ENCODE peak calls at places on chromosome 4, in six cellular contexts. Z is endothelial cell of umbilical vein; V is CD4-positive, CD25-positive, alpha-beta regulatory T cell; S is IMR-90; J is HCT116; O is suprapubic skin. W is an unnamed sample. For H3K9me3 and H3K27me3, the result is how much of the 10 kb centered on the place peaks cover.

GRCh38 chr4:186592961-186593586 is 37.7 kb upstream of the MTNR1A start:
- DNase-seq in Z (no peak), V (no peak), S (no peak), J (no peak), O (no peak), W (no peak)

GRCh38 chr4:89549907-89550306 is 242.3 kb upstream of the GPRIN3 start:
- DNase-seq in Z (peak), V (no peak), S (peak), J (no peak), O (no peak), W (no peak)

GRCh38 chr4:68700152-68700551 is 29.7 kb upstream of the UGT2B15 start:
- DNase-seq in Z (no peak), V (no peak), S (no peak), J (no peak), O (no peak), W (no peak)

GRCh38 chr4:88573286-88573994 is 18.8 kb upstream of the HERC3 start:
- DNase-seq in Z (no peak), V (no peak), S (no peak), J (no peak), O (no peak), W (no peak)

GRCh38 chr4:128517096-128517738 is 229.6 kb upstream of the PGRMC2 start:
- DNase-seq in Z (peak), V (no peak), S (peak), J (no peak), O (no peak), W (no peak)

GRCh38 chr4:82801910-82802521 is 3.4 kb upstream of the SCD5 start:
- DNase-seq in Z (peak), V (no peak), S (peak), J (no peak), O (no peak), W (no peak)

GRCh38 chr4:152273343-152273742 is 262.5 kb downstream of the FBXW7 start:
- DNase-seq in Z (no peak), V (no peak), S (peak), J (no peak), O (no peak), W (no peak)

GRCh38 chr4:86845593-86845992 is 3.6 kb downstream of the SLC10A6 start:
- DNase-seq in Z (peak), V (no peak), S (no peak), J (no peak), O (no peak), W (no peak)

GRCh38 chr4:80153800-80154546 is 43.3 kb upstream of the PRDM8 start:
- DNase-seq in Z (no peak), V (peak), S (peak), J (no peak), O (no peak), W (no peak)

GRCh38 chr4:81207793-81208192 is 7.2 kb downstream of the PRKG2 start:
- DNase-seq in Z (no peak), V (no peak), S (peak), J (no peak), O (no peak), W (no peak)

GRCh38 chr4:58139269-58139668 is 1029.1 kb upstream of the IGFBP7 start:
- DNase-seq in Z (no peak), V (no peak), S (no peak), J (no peak), O (no peak), W (no peak)

GRCh38 chr4:173167793-173168395 is 717 bp upstream of the GALNT7 start:
- DNase-seq in Z (peak), V (peak), S (peak), J (peak), O (peak), W (no peak)

GRCh38 chr4:153176938-153177337 is 27.3 kb upstream of the TRIM2 start:
- DNase-seq in Z (no peak), V (no peak), S (no peak), J (no peak), O (no peak), W (no peak)

GRCh38 chr4:1356181-1356998 is 9.4 kb downstream of the UVSSA start:
- DNase-seq in Z (peak), V (peak), S (peak), J (no peak), O (no peak), W (no peak)

GRCh38 chr4:24971192-24971591 is 58.4 kb upstream of the CCDC149 start:
- DNase-seq in Z (no peak), V (no peak), S (no peak), J (no peak), O (no peak), W (peak)

GRCh38 chr4:74426101-74426500 is 18.8 kb upstream of the AREG start:
- DNase-seq in Z (no peak), V (peak), S (peak), J (no peak), O (no peak), W (no peak)

GRCh38 chr4:144646523-144647094 is 653 bp downstream of the HHIP start:
- DNase-seq in Z (peak), V (peak), S (no peak), J (no peak), O (no peak), W (no peak)

GRCh38 chr4:82710202-82710929 is 88.2 kb downstream of the SCD5 start:
- DNase-seq in Z (peak), V (no peak), S (no peak), J (no peak), O (no peak), W (no peak)

GRCh38 chr4:106585920-106586349 is 217.4 kb upstream of the GIMD1 start:
- DNase-seq in Z (peak), V (no peak), S (no peak), J (no peak), O (no peak), W (no peak)

GRCh38 chr4:72971572-72971971 is 97.9 kb downstream of the COX18 start:
- DNase-seq in Z (peak), V (no peak), S (peak), J (no peak), O (no peak), W (no peak)

GRCh38 chr4:145839151-145839550 is 99.5 kb downstream of the ZNF827 start:
- DNase-seq in Z (no peak), V (no peak), S (peak), J (no peak), O (no peak), W (no peak)

GRCh38 chr4:104429150-104429741 is 65.4 kb downstream of the CXXC4 start:
- DNase-seq in Z (no peak), V (no peak), S (no peak), J (no peak), O (no peak), W (no peak)

GRCh38 chr4:84493092-84493850 is 5.8 kb downstream of the NKX6-1 start:
- DNase-seq in Z (no peak), V (no peak), S (peak), J (no peak), O (no peak), W (no peak)

DNA sequence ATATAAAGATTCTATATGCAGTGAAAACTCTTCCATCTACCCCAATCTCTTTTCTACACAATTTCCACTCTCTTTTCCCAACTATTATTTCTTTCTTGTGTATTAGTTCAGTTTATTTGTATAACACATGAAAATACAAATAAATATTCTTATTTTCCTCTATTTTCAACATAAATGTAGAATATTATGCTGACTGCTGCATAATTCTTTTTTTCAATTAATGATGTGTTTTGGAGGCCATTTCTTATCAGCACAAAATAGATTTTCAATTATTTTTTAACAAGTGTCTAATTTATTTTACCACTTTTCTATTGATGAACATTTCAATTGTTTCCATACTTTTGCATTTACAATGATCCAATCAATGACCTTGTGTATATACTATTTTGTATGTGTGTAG is 557.7 kb upstream of the NR3C2 start:
- DNase-seq in Z (no peak), V (no peak), S (no peak), J (no peak), O (no peak), W (no peak)
- H3K9me3 ChIP-seq in Z (under half), V (under half), S (under half), J (under half), O (under half), W (under half)

GRCh38 chr4:113468165-113469022 is 293.1 kb downstream of the CAMK2D start:
- DNase-seq in Z (peak), V (no peak), S (peak), J (peak), O (peak), W (peak)
- H3K4me3 ChIP-seq in Z (peak), V (no peak), S (peak), J (peak), O (peak), W (peak)

DNA sequence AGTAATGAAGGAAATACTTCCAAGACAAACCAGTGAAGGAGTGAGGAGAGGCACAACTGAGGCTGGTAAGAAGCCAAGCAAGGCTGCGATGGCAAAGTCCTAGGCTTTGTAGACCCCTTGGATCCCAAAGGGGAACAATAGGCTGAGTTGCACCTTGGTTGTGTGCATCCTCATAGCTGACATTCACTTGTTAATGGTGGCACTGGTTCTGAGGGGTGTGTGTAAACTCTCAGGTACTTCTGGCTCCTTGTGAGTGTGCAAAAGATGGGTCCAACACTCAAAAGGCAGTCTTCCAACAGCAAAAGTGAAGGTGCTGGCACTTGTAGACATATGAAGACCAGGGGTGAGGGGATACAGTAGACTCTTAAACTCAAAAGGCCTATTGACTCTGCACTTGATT is 60.5 kb downstream of the CCNG2 start:
- DNase-seq in Z (no peak), V (no peak), S (no peak), J (no peak), O (no peak), W (no peak)
- H3K27me3 ChIP-seq in Z (under half), V (under half), S (under half), J (under half), O (under half), W (under half)

DNA sequence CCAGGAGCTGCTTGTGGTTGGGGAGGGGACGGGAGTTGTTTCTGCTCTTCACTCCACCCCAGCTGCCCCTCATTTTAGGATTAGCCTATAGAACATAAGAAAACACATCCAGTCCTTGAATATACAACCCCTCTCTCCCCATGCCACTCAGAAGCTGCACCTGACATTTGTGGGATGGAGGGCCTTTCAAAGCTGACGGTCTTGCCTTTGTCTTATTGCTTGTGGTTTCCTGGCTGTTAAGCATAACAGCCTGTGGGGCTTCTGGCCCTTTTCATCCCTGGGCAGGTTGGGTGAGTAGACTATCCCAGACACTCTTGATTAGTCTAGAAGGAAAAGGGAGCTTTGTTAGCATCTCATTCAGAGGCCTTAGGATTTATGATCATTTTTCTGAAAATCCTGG is 407.6 kb upstream of the BOD1L1 start:
- DNase-seq in Z (no peak), V (no peak), S (no peak), J (no peak), O (no peak), W (no peak)
- H3K9me3 ChIP-seq in Z (under half), V (under half), S (under half), J (under half), O (under half), W (under half)

GRCh38 chr4:75432683-75433082 is 81.5 kb downstream of the RCHY1 start:
- DNase-seq in Z (peak), V (peak), S (peak), J (peak), O (no peak), W (no peak)

GRCh38 chr4:75429208-75429607 is 85.0 kb downstream of the RCHY1 start:
- DNase-seq in Z (no peak), V (no peak), S (no peak), J (no peak), O (no peak), W (no peak)

GRCh38 chr4:75434105-75434504 is 80.1 kb downstream of the RCHY1 start:
- DNase-seq in Z (no peak), V (no peak), S (no peak), J (no peak), O (no peak), W (no peak)
- H3K4me3 ChIP-seq in Z (no peak), V (no peak), S (no peak), J (no peak), O (no peak), W (no peak)

GRCh38 chr4:94406668-94407437 is 44.9 kb upstream of the PDLIM5 start:
- DNase-seq in Z (peak), V (peak), S (peak), J (peak), O (peak), W (no peak)

GRCh38 chr4:94409947-94410346 is 41.8 kb upstream of the PDLIM5 start:
- DNase-seq in Z (peak), V (no peak), S (no peak), J (no peak), O (no peak), W (no peak)

GRCh38 chr4:94409375-94409679 is 42.4 kb upstream of the PDLIM5 start:
- DNase-seq in Z (no peak), V (no peak), S (no peak), J (no peak), O (no peak), W (no peak)

GRCh38 chr4:94408549-94409374 is 43.0 kb upstream of the PDLIM5 start:
- DNase-seq in Z (no peak), V (no peak), S (peak), J (no peak), O (no peak), W (no peak)

DNA sequence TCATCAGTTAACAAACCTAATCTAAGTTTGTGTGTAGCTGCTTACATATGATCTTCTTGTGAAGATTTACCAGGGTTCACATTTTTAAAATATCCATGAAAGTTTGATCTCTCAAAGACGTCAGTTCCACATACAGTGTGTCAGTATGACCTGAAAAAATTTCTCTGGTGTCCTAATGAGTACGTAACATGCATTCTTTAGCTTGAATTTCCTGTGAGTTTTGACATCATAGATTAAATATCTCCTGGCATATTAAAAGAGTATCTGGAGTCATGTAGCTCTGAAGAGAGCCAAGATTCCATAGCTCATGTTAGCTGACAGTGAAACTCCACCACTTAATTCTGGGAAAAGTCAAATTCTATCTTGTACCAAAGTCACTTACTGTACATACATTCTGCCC is 43.9 kb upstream of the PDLIM5 start:
- DNase-seq in Z (no peak), V (no peak), S (peak), J (no peak), O (no peak), W (no peak)
- H3K27me3 ChIP-seq in Z (under half), V (under half), S (under half), J (under half), O (under half), W (under half)

W was measured in vagina.